ENCODE peak calls at places on chromosome 3, in eight cellular contexts. S, N, A, K, U, O, Q and L are unnamed samples.

GRCh38 chr3:30502742-30503073 is 103.7 kb upstream of the TGFBR2 start:
- DNase-seq in S (peak; percentile 78), N (peak; percentile 88), A (no peak), K (no peak), U (no peak), O (no peak), Q (no peak), L (no peak)

GRCh38 chr3:12438318-12438717 is 46.0 kb upstream of the TSEN2 start:
- DNase-seq in S (no peak), N (no peak), A (no peak), K (no peak), U (no peak), O (no peak), Q (no peak), L (no peak)

GRCh38 chr3:119613201-119613600 is 15.5 kb downstream of the PLA1A start:
- DNase-seq in S (no peak), N (no peak), A (no peak), K (no peak), U (no peak), O (no peak), Q (no peak), L (no peak)

GRCh38 chr3:42014949-42015533 is 53.1 kb upstream of the ULK4 start:
- DNase-seq in S (peak; percentile 69), N (no peak), A (peak; percentile 66), K (peak; percentile 51), U (no peak), O (peak; percentile 59), Q (peak; percentile 87), L (no peak)

GRCh38 chr3:81666502-81667121 is 94.8 kb downstream of the GBE1 start:
- DNase-seq in S (peak; percentile 46), N (peak; percentile 51), A (peak; percentile 60), K (no peak), U (no peak), O (peak; percentile 9), Q (peak; percentile 15), L (no peak)

GRCh38 chr3:58218904-58219303 is 8.1 kb upstream of the DNASE1L3 start:
- DNase-seq in S (no peak), N (no peak), A (no peak), K (no peak), U (no peak), O (no peak), Q (no peak), L (no peak)

GRCh38 chr3:98779936-98780335 is 16.8 kb downstream of the ST3GAL6 start:
- DNase-seq in S (peak; percentile 47), N (no peak), A (peak; percentile 97), K (no peak), U (no peak), O (no peak), Q (peak; percentile 21), L (no peak)

GRCh38 chr3:28476194-28476593 is 127.6 kb upstream of the AZI2 start:
- DNase-seq in S (peak; percentile 74), N (peak; percentile 64), A (peak; percentile 41), K (peak; percentile 65), U (peak; percentile 29), O (peak; percentile 80), Q (peak; percentile 54), L (peak; percentile 71)

GRCh38 chr3:127207727-127208482 is 15.0 kb downstream of the PRR23E start:
- DNase-seq in S (no peak), N (no peak), A (no peak), K (no peak), U (no peak), O (no peak), Q (no peak), L (no peak)

GRCh38 chr3:18758047-18758704 is 333.0 kb upstream of the SATB1 start:
- DNase-seq in S (peak; percentile 33), N (peak; percentile 99), A (no peak), K (peak; percentile 80), U (peak; percentile 63), O (peak; percentile 97), Q (peak; percentile 56), L (peak; percentile 85)

GRCh38 chr3:10420745-10421475 is 84.5 kb downstream of the ATP2B2 start:
- DNase-seq in S (no peak), N (no peak), A (no peak), K (no peak), U (no peak), O (no peak), Q (no peak), L (no peak)

GRCh38 chr3:106809633-106810460 is 567.4 kb upstream of the CCDC54 start:
- DNase-seq in S (peak; percentile 36), N (no peak), A (peak; percentile 31), K (no peak), U (no peak), O (no peak), Q (no peak), L (no peak)

DNA sequence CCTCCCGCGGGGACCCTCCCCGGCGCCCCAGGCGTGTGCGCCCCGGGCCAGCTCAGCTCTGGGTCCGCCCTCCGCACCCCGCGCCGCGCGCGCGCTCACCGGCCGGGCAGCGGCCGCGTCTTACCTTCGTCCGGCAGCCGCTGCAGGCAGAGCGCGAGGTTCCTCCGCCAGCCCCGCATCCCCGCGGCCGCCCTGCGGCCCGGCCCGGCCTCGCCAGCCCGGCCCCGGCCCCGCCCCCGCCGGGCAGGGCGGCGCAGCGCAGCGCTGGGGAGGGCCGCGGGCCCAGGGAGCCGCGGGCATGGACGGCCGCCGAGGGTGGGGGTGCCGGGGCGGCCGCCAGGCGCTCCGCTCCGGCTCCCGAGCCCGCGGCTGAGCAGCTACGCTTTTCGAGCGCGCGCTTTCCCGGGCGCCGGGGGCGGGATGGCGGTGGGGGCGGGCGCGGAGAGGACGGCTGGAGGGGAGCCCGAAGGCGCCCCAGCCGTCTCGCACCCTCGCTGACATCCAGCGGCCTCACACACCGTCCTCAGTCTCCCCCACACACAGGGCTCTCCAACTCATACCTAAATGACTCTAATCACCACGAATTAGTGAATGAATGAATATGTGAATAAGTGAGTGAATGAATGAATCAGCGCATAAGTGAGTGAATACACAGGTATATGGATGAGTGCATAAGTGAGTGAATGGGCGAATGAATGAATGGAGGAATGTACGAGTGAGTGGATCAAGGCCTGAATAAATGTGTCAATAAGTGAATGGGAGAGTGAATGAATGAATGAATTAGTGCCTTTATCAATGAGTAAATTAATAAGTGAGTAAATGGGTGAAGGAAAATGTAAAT is 48.5 kb upstream of the CCDC174 start:
- DNase-seq in S (peak; percentile 39), N (peak; percentile 11), A (no peak), K (peak; percentile 80), U (no peak), O (peak; percentile 66), Q (no peak), L (peak; percentile 51)
- TF ChIP-seq EZH2 in S (peak; percentile 36), N (no peak), A (peak; percentile 45), K (no peak), U (no peak), O (no peak), Q (no peak), L (no peak)

GRCh38 chr3:195892105-195892354 is 16.3 kb downstream of the TNK2 start:
- DNase-seq in S (no peak), N (no peak), A (no peak), K (no peak), U (no peak), O (no peak), Q (no peak), L (no peak)
- H3K4me1 ChIP-seq in S (peaks cover 30% of the 10 kb centered on the region), N (peaks cover 32% of the 10 kb centered on the region), A (peaks cover 37% of the 10 kb centered on the region), K (peaks cover 55% of the 10 kb centered on the region), U (peaks cover 28% of the 10 kb centered on the region), O (peaks cover 19% of the 10 kb centered on the region), Q (peaks cover 26% of the 10 kb centered on the region), L (peaks cover 36% of the 10 kb centered on the region)

GRCh38 chr3:52442409-52443267 is 2.3 kb downstream of the SEMA3G start:
- DNase-seq in S (no peak), N (no peak), A (no peak), K (no peak), U (no peak), O (no peak), Q (no peak), L (no peak)
- TF ChIP-seq EZH2 in S (no peak), N (no peak), A (no peak), K (no peak), U (no peak), O (no peak), Q (no peak), L (no peak)

DNA sequence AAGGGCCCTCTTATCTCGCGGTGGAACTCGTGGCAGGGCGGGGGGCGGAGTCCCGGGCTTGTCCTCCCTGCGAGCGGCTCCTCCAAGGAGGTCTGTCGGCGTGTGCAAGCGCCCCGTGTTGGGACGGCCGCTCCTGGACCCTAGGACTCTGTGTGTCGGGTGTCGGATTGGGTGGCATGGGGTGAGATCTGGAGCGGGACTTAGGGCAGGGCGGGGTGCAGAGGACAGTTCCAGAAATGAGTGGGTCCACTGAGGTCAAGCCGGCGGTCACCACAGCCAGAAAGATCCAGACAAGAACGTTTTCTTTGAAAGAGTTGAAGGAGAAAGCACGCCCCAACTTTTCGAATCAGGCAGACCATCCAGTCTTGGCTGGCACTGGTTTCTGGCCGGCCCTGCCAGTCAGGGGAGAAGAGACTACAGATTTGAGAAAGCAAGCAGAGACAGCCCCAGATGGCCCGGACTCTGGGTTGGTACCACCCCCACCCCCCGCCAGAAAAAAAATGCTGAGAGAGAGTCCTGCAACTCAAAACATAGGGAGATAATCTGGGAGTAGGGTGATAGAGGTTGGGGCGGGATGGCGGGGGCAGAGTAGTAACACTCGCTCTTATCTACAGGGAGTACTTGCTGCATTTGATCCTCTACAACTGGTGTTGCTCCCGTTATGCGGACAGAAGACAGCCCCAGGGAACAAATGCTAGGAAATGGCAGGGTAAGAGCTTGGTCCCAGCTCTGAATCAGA is 829 bp upstream of the CISH start:
- DNase-seq in S (no peak), N (no peak), A (no peak), K (no peak), U (no peak), O (no peak), Q (no peak), L (peak; percentile 38)
- H3K4me1 ChIP-seq in S (no peaks in the 10 kb centered on the region), N (peaks cover 24% of the 10 kb centered on the region), A (peaks cover 25% of the 10 kb centered on the region), K (peaks cover 17% of the 10 kb centered on the region), U (peaks cover 38% of the 10 kb centered on the region), O (peaks cover 13% of the 10 kb centered on the region), Q (peaks cover 8% of the 10 kb centered on the region), L (peaks cover 23% of the 10 kb centered on the region)